ENCODE peak calls at places on chromosomes 5 and 9, in nine cellular contexts. S, D, Z, P, M, C, H, K and W are unnamed samples.

GRCh38 chr9:114691046-114691955 is 9.3 kb upstream of the TEX48 start:
- DNase-seq in S (no peak), D (peak; percentile 95), Z (no peak), P (no peak), M (no peak), C (peak; percentile 87), H (no peak), K (no peak), W (no peak)

GRCh38 chr5:153982206-153982605 is 56.5 kb downstream of the FAM114A2 start:
- DNase-seq in S (no peak), D (no peak), Z (no peak), P (no peak), M (no peak), C (no peak), H (no peak), K (no peak), W (no peak)

GRCh38 chr9:137968235-137968634 is 90.7 kb downstream of the CACNA1B start:
- DNase-seq in S (peak; percentile 11), D (no peak), Z (peak; percentile 58), P (no peak), M (no peak), C (no peak), H (no peak), K (no peak), W (no peak)

GRCh38 chr9:91948061-91948422 is 2.0 kb downstream of the ROR2 start:
- DNase-seq in S (peak; percentile 77), D (peak; percentile 37), Z (no peak), P (no peak), M (peak; percentile 18), C (no peak), H (peak; percentile 50), K (no peak), W (no peak)

GRCh38 chr9:115132648-115133047 is 14.7 kb upstream of the TNC start:
- DNase-seq in S (no peak), D (no peak), Z (no peak), P (no peak), M (no peak), C (no peak), H (no peak), K (no peak), W (no peak)

GRCh38 chr9:110691002-110691549 is 22.5 kb downstream of the MUSK start:
- DNase-seq in S (peak; percentile 33), D (peak; percentile 64), Z (no peak), P (no peak), M (peak; percentile 33), C (peak; percentile 9), H (no peak), K (no peak), W (no peak)

GRCh38 chr5:144318011-144318410 is 147.3 kb downstream of the KCTD16 start:
- DNase-seq in S (no peak), D (no peak), Z (peak; percentile 3), P (no peak), M (no peak), C (no peak), H (no peak), K (no peak), W (no peak)

GRCh38 chr5:140481758-140482157 is 65.7 kb upstream of the EIF4EBP3 start:
- DNase-seq in S (no peak), D (peak; percentile 50), Z (no peak), P (no peak), M (no peak), C (peak; percentile 75), H (no peak), K (no peak), W (no peak)

GRCh38 chr5:148443998-148444397 is 60.2 kb downstream of the FBXO38 start:
- DNase-seq in S (peak; percentile 78), D (peak; percentile 67), Z (peak; percentile 53), P (peak; percentile 36), M (peak; percentile 58), C (peak; percentile 58), H (no peak), K (no peak), W (peak; percentile 25)

GRCh38 chr9:99266136-99267023 is 44.3 kb downstream of the SEC61B start:
- DNase-seq in S (peak; percentile 84), D (peak; percentile 68), Z (peak; percentile 74), P (peak; percentile 49), M (peak; percentile 67), C (peak; percentile 49), H (no peak), K (peak; percentile 78), W (peak; percentile 65)